ENCODE peak calls at places on chromosome 18, in four cellular contexts. L is mammary epithelial cell; V is kidney epithelial cell; X is activated naive CD4-positive, alpha-beta T cell treated with Interleukin-2 at 50 U/mL for 16 hours. E is an unnamed sample.

GRCh38 chr18:26417190-26417589 is 131.2 kb downstream of the KCTD1 start:
- DNase-seq in L (no peak), V (no peak), X (no peak), E (no peak)

GRCh38 chr18:2881088-2881487 is 34.3 kb downstream of the EMILIN2 start:
- DNase-seq in L (no peak), V (no peak), X (no peak), E (peak)

GRCh38 chr18:62937065-62937464 is 221.7 kb downstream of the PHLPP1 start:
- DNase-seq in L (no peak), V (no peak), X (no peak), E (no peak)

GRCh38 chr18:9147440-9148238 is 11.1 kb downstream of the ANKRD12 start:
- DNase-seq in L (peak), V (peak), X (peak), E (no peak)

GRCh38 chr18:23640023-23640422 is 22.7 kb downstream of the ANKRD29 start:
- DNase-seq in L (no peak), V (no peak), X (no peak), E (no peak)

GRCh38 chr18:51236225-51236624 is 38.7 kb upstream of the MEX3C start:
- DNase-seq in L (peak), V (peak), X (no peak), E (no peak)

GRCh38 chr18:34873966-34874365 is 163.9 kb downstream of the DTNA start:
- DNase-seq in L (no peak), V (no peak), X (no peak), E (no peak)

GRCh38 chr18:25033747-25034471 is 318.1 kb downstream of the ZNF521 start:
- DNase-seq in L (peak), V (no peak), X (no peak), E (no peak)

GRCh38 chr18:48531082-48531403 is 7.8 kb upstream of the CTIF start:
- DNase-seq in L (no peak), V (no peak), X (no peak), E (no peak)

GRCh38 chr18:59388817-59389216 is 29.8 kb upstream of the LMAN1 start:
- DNase-seq in L (no peak), V (no peak), X (no peak), E (no peak)

GRCh38 chr18:48940854-48941531 is 9.8 kb downstream of the SMAD7 start:
- DNase-seq in L (no peak), V (no peak), X (peak), E (no peak)

E was measured in lung.